ENCODE peak calls at places on chromosomes 3 and 15, in eight cellular contexts. R is substantia nigra, G is M059J, S is NCI-H1105 treated with DMSO at 0.1 percent for 48 hours, O is ACHN, I is left cardiac atrium, H is lung microvascular endothelial cell, F is iris pigment epithelial cell. D is an unnamed sample.

GRCh38 chr3:161915283-161915682 is 418.7 kb downstream of the OTOL1 start:
- DNase-seq in R (no peak), G (no peak), S (peak; percentile 49), O (no peak), I (no peak), H (no peak), F (no peak), D (no peak)

GRCh38 chr15:25693321-25694237 is 169.5 kb downstream of the ATP10A start:
- DNase-seq in R (no peak), G (no peak), S (no peak), O (peak; percentile 28), I (no peak), H (no peak), F (no peak), D (no peak)

GRCh38 chr3:194761384-194761783 is 75.7 kb downstream of the FAM43A start:
- DNase-seq in R (no peak), G (peak; percentile 55), S (peak; percentile 90), O (no peak), I (no peak), H (no peak), F (no peak), D (peak; percentile 68)

GRCh38 chr3:128170866-128171516 is 17.7 kb downstream of the EEFSEC start:
- DNase-seq in R (peak; percentile 57), G (peak; percentile 67), S (peak; percentile 66), O (peak; percentile 78), I (peak; percentile 65), H (peak; percentile 89), F (peak; percentile 82), D (peak; percentile 66)

GRCh38 chr3:5002174-5002870 is 23.1 kb downstream of the BHLHE40 start:
- DNase-seq in R (no peak), G (no peak), S (no peak), O (no peak), I (peak; percentile 16), H (no peak), F (no peak), D (peak; percentile 30)

GRCh38 chr15:63048986-63049665 is 6.6 kb downstream of the TPM1 start:
- DNase-seq in R (peak; percentile 47), G (peak; percentile 72), S (peak; percentile 80), O (peak; percentile 63), I (peak; percentile 59), H (peak; percentile 65), F (peak; percentile 50), D (peak; percentile 51)

GRCh38 chr3:24726423-24726822 is 231.8 kb upstream of the THRB start:
- DNase-seq in R (no peak), G (no peak), S (no peak), O (no peak), I (no peak), H (no peak), F (no peak), D (no peak)

GRCh38 chr3:54575561-54575960 is 352.3 kb downstream of the LRTM1 start:
- DNase-seq in R (no peak), G (peak; percentile 53), S (no peak), O (no peak), I (no peak), H (no peak), F (no peak), D (no peak)

GRCh38 chr3:78481050-78481449 is 1286.7 kb downstream of the ROBO1 start:
- DNase-seq in R (no peak), G (no peak), S (no peak), O (no peak), I (no peak), H (no peak), F (no peak), D (no peak)

GRCh38 chr3:39513801-39514369 is 46.4 kb downstream of the MOBP start:
- DNase-seq in R (no peak), G (no peak), S (no peak), O (no peak), I (no peak), H (no peak), F (no peak), D (no peak)

GRCh38 chr3:9422712-9423424 is 25.5 kb downstream of the SETD5 start:
- DNase-seq in R (peak; percentile 80), G (peak; percentile 93), S (peak; percentile 95), O (peak; percentile 91), I (peak; percentile 80), H (peak; percentile 93), F (peak; percentile 98), D (peak; percentile 96)

GRCh38 chr15:40333922-40334492 is 6.7 kb downstream of the CCDC9B start:
- DNase-seq in R (peak; percentile 45), G (no peak), S (no peak), O (no peak), I (peak; percentile 81), H (peak; percentile 52), F (peak; percentile 86), D (no peak)

GRCh38 chr3:48090166-48090939 is 74.1 kb upstream of the MAP4 start:
- DNase-seq in R (no peak), G (no peak), S (no peak), O (no peak), I (no peak), H (no peak), F (no peak), D (no peak)

GRCh38 chr3:53079791-53080555 is 34.1 kb upstream of the SFMBT1 start:
- DNase-seq in R (no peak), G (no peak), S (no peak), O (no peak), I (no peak), H (no peak), F (no peak), D (no peak)

GRCh38 chr3:13574798-13575451 is 26.0 kb downstream of the FBLN2 start:
- DNase-seq in R (no peak), G (no peak), S (no peak), O (no peak), I (no peak), H (no peak), F (peak; percentile 14), D (no peak)

GRCh38 chr3:11636372-11636760 is 7.3 kb downstream of the VGLL4 start:
- DNase-seq in R (no peak), G (no peak), S (no peak), O (no peak), I (no peak), H (no peak), F (no peak), D (no peak)

GRCh38 chr3:59658236-59658635 is 608.4 kb upstream of the CFAP20DC start:
- DNase-seq in R (no peak), G (no peak), S (no peak), O (no peak), I (no peak), H (no peak), F (no peak), D (no peak)

GRCh38 chr3:197463279-197463678 is 92.5 kb downstream of the BDH1 start:
- DNase-seq in R (no peak), G (peak; percentile 65), S (no peak), O (peak; percentile 53), I (no peak), H (no peak), F (peak; percentile 65), D (peak; percentile 51)